ENCODE peak calls at places on chromosomes 13 and 19, in seven cellular contexts. One of them, this sample, is unnamed.

GRCh38 chr13:41637578-41637977 is 180.2 kb downstream of the RGCC start:
- DNase-seq in choroid plexus epithelial cell: no peak
- DNase-seq in A549: no peak
- DNase-seq in tibial artery: no peak
- DNase-seq in fibroblast of mammary gland: no peak
- DNase-seq in NCI-H446 treated with DMSO at 0.1 percent for 48 hours: no peak
- DNase-seq in EH: no peak
- DNase-seq in this sample: no peak

GRCh38 chr19:45500918-45501729 is 2.9 kb downstream of the PPM1N start:
- DNase-seq in choroid plexus epithelial cell: no peak
- DNase-seq in A549: no peak
- DNase-seq in tibial artery: no peak
- DNase-seq in fibroblast of mammary gland: no peak
- DNase-seq in NCI-H446 treated with DMSO at 0.1 percent for 48 hours: no peak
- DNase-seq in EH: peak
- DNase-seq in this sample: no peak

GRCh38 chr19:6890421-6890913 is 3.1 kb downstream of the ADGRE1 start:
- DNase-seq in choroid plexus epithelial cell: no peak
- DNase-seq in A549: no peak
- DNase-seq in tibial artery: no peak
- DNase-seq in fibroblast of mammary gland: no peak
- DNase-seq in NCI-H446 treated with DMSO at 0.1 percent for 48 hours: no peak
- DNase-seq in EH: no peak
- DNase-seq in this sample: no peak

GRCh38 chr13:72983085-72983768 is 75.6 kb upstream of the KLF5 start:
- DNase-seq in choroid plexus epithelial cell: peak
- DNase-seq in A549: no peak
- DNase-seq in tibial artery: no peak
- DNase-seq in fibroblast of mammary gland: peak
- DNase-seq in NCI-H446 treated with DMSO at 0.1 percent for 48 hours: no peak
- DNase-seq in EH: peak
- DNase-seq in this sample: no peak

GRCh38 chr13:21045101-21045500 is 16.3 kb downstream of the LATS2 start:
- DNase-seq in choroid plexus epithelial cell: no peak
- DNase-seq in A549: no peak
- DNase-seq in tibial artery: no peak
- DNase-seq in fibroblast of mammary gland: no peak
- DNase-seq in NCI-H446 treated with DMSO at 0.1 percent for 48 hours: no peak
- DNase-seq in EH: no peak
- DNase-seq in this sample: no peak

GRCh38 chr19:10551698-10552301 is 8.1 kb downstream of the ATG4D start:
- DNase-seq in choroid plexus epithelial cell: peak
- DNase-seq in A549: no peak
- DNase-seq in tibial artery: no peak
- DNase-seq in fibroblast of mammary gland: peak
- DNase-seq in NCI-H446 treated with DMSO at 0.1 percent for 48 hours: no peak
- DNase-seq in EH: peak
- DNase-seq in this sample: no peak

GRCh38 chr13:85406269-85406975 is 392.8 kb downstream of the SLITRK6 start:
- DNase-seq in choroid plexus epithelial cell: no peak
- DNase-seq in A549: no peak
- DNase-seq in tibial artery: no peak
- DNase-seq in fibroblast of mammary gland: no peak
- DNase-seq in NCI-H446 treated with DMSO at 0.1 percent for 48 hours: no peak
- DNase-seq in EH: no peak
- DNase-seq in this sample: no peak

GRCh38 chr19:1873524-1874473 is 10.4 kb upstream of the KLF16 start:
- DNase-seq in choroid plexus epithelial cell: no peak
- DNase-seq in A549: no peak
- DNase-seq in tibial artery: no peak
- DNase-seq in fibroblast of mammary gland: peak
- DNase-seq in NCI-H446 treated with DMSO at 0.1 percent for 48 hours: peak
- DNase-seq in EH: no peak
- DNase-seq in this sample: no peak

GRCh38 chr19:8491574-8491973 is 10.9 kb downstream of the PRAM1 start:
- DNase-seq in choroid plexus epithelial cell: no peak
- DNase-seq in A549: no peak
- DNase-seq in tibial artery: no peak
- DNase-seq in fibroblast of mammary gland: no peak
- DNase-seq in NCI-H446 treated with DMSO at 0.1 percent for 48 hours: no peak
- DNase-seq in EH: no peak
- DNase-seq in this sample: no peak

GRCh38 chr19:17719730-17720486 is 628 bp downstream of the MAP1S start:
- DNase-seq in choroid plexus epithelial cell: no peak
- DNase-seq in A549: no peak
- DNase-seq in tibial artery: no peak
- DNase-seq in fibroblast of mammary gland: no peak
- DNase-seq in NCI-H446 treated with DMSO at 0.1 percent for 48 hours: no peak
- DNase-seq in EH: no peak
- DNase-seq in this sample: no peak

GRCh38 chr19:918481-919156 is 1.5 kb downstream of the KISS1R start:
- DNase-seq in choroid plexus epithelial cell: no peak
- DNase-seq in A549: no peak
- DNase-seq in tibial artery: no peak
- DNase-seq in fibroblast of mammary gland: no peak
- DNase-seq in NCI-H446 treated with DMSO at 0.1 percent for 48 hours: no peak
- DNase-seq in EH: no peak
- DNase-seq in this sample: no peak

GRCh38 chr19:15101479-15102082 is 5.6 kb upstream of the SYDE1 start:
- DNase-seq in choroid plexus epithelial cell: peak
- DNase-seq in A549: no peak
- DNase-seq in tibial artery: no peak
- DNase-seq in fibroblast of mammary gland: peak
- DNase-seq in NCI-H446 treated with DMSO at 0.1 percent for 48 hours: peak
- DNase-seq in EH: peak
- DNase-seq in this sample: no peak

GRCh38 chr13:23160241-23161175 is 20.3 kb upstream of the SGCG start:
- DNase-seq in choroid plexus epithelial cell: no peak
- DNase-seq in A549: no peak
- DNase-seq in tibial artery: no peak
- DNase-seq in fibroblast of mammary gland: no peak
- DNase-seq in NCI-H446 treated with DMSO at 0.1 percent for 48 hours: no peak
- DNase-seq in EH: no peak
- DNase-seq in this sample: no peak

GRCh38 chr19:10454267-10454666 is 33.9 kb downstream of the PDE4A start:
- DNase-seq in choroid plexus epithelial cell: peak
- DNase-seq in A549: no peak
- DNase-seq in tibial artery: no peak
- DNase-seq in fibroblast of mammary gland: peak
- DNase-seq in NCI-H446 treated with DMSO at 0.1 percent for 48 hours: no peak
- DNase-seq in EH: peak
- DNase-seq in this sample: peak

GRCh38 chr19:369256-369655 is 24.7 kb upstream of the MIER2 start:
- DNase-seq in choroid plexus epithelial cell: no peak
- DNase-seq in A549: no peak
- DNase-seq in tibial artery: no peak
- DNase-seq in fibroblast of mammary gland: no peak
- DNase-seq in NCI-H446 treated with DMSO at 0.1 percent for 48 hours: no peak
- DNase-seq in EH: no peak
- DNase-seq in this sample: no peak

GRCh38 chr19:51712461-51713081 is 11.2 kb downstream of the HAS1 start:
- DNase-seq in choroid plexus epithelial cell: peak
- DNase-seq in A549: peak
- DNase-seq in tibial artery: no peak
- DNase-seq in fibroblast of mammary gland: peak
- DNase-seq in NCI-H446 treated with DMSO at 0.1 percent for 48 hours: no peak
- DNase-seq in EH: peak
- DNase-seq in this sample: no peak

GRCh38 chr19:52602931-52603330 is 32.8 kb downstream of the ZNF701 start:
- DNase-seq in choroid plexus epithelial cell: no peak
- DNase-seq in A549: no peak
- DNase-seq in tibial artery: no peak
- DNase-seq in fibroblast of mammary gland: peak
- DNase-seq in NCI-H446 treated with DMSO at 0.1 percent for 48 hours: no peak
- DNase-seq in EH: no peak
- DNase-seq in this sample: no peak

GRCh38 chr19:10189631-10190425 is 4.9 kb downstream of the DNMT1 start:
- DNase-seq in choroid plexus epithelial cell: no peak
- DNase-seq in A549: no peak
- DNase-seq in tibial artery: no peak
- DNase-seq in fibroblast of mammary gland: peak
- DNase-seq in NCI-H446 treated with DMSO at 0.1 percent for 48 hours: no peak
- DNase-seq in EH: no peak
- DNase-seq in this sample: no peak

GRCh38 chr13:62046512-62046911 is 630.9 kb upstream of the PCDH20 start:
- DNase-seq in choroid plexus epithelial cell: no peak
- DNase-seq in A549: no peak
- DNase-seq in tibial artery: no peak
- DNase-seq in fibroblast of mammary gland: no peak
- DNase-seq in NCI-H446 treated with DMSO at 0.1 percent for 48 hours: no peak
- DNase-seq in EH: no peak
- DNase-seq in this sample: no peak